ENCODE peak calls at places on chromosomes 12 and 14, in four cellular contexts. B, P, I and X are unnamed samples.

GRCh38 chr14:68181395-68182326 is 362.1 kb downstream of the RAD51B start:
- DNase-seq in P (no peak), B (no peak), I (no peak), X (no peak)

GRCh38 chr14:77148510-77149231 is 7.1 kb upstream of the ZDHHC22 start:
- DNase-seq in I (no peak), B (no peak), P (no peak), X (no peak)

GRCh38 chr12:18074001-18074400 is 16.0 kb downstream of the RERGL start:
- DNase-seq in I (no peak), P (no peak), B (no peak), X (no peak)

GRCh38 chr14:59474172-59474571 is 9.0 kb upstream of the GPR135 start:
- DNase-seq in I (no peak), B (no peak), P (no peak), X (no peak)

GRCh38 chr12:122389677-122390076 is 32.8 kb downstream of the CLIP1 start:
- DNase-seq in P (no peak), B (no peak), I (no peak), X (no peak)

GRCh38 chr14:72961579-72962335 is 35.5 kb downstream of the DCAF4 start:
- DNase-seq in I (no peak), P (no peak), B (peak; percentile 33), X (no peak)

GRCh38 chr12:120851444-120851843 is 52.7 kb downstream of the SPPL3 start:
- DNase-seq in I (peak; percentile 44), B (no peak), P (no peak), X (no peak)

GRCh38 chr14:23034498-23035302 is at the start of gene PSMB5:
- DNase-seq in I (peak; percentile 89), B (peak; percentile 98), P (peak; percentile 88), X (peak; percentile 61)

GRCh38 chr14:31118892-31119291 is 88.7 kb downstream of the HECTD1 start:
- DNase-seq in B (no peak), I (no peak), P (no peak), X (no peak)

GRCh38 chr12:27542628-27543027 is 18.6 kb downstream of the PPFIBP1 start:
- DNase-seq in P (no peak), I (no peak), B (no peak), X (no peak)

GRCh38 chr14:99592933-99593753 is 10.9 kb downstream of the CCDC85C start:
- DNase-seq in I (no peak), B (no peak), P (no peak), X (no peak)

GRCh38 chr12:101297661-101298060 is 17.8 kb downstream of the UTP20 start:
- DNase-seq in B (no peak), I (no peak), P (no peak), X (no peak)

GRCh38 chr12:83826112-83826511 is 1086.5 kb downstream of the SLC6A15 start:
- DNase-seq in B (no peak), P (peak; percentile 73), I (no peak), X (no peak)

GRCh38 chr12:26125451-26126339 is 858 bp upstream of the BHLHE41 start:
- DNase-seq in P (peak; percentile 82), I (peak; percentile 89), B (peak; percentile 81), X (peak; percentile 65)

GRCh38 chr12:76247026-76247688 is 101.1 kb downstream of the BBS10 start:
- DNase-seq in B (no peak), I (peak; percentile 36), P (no peak), X (no peak)

GRCh38 chr12:44053550-44054243 is 217.8 kb downstream of the TMEM117 start:
- DNase-seq in P (no peak), B (no peak), I (no peak), X (no peak)

DNA sequence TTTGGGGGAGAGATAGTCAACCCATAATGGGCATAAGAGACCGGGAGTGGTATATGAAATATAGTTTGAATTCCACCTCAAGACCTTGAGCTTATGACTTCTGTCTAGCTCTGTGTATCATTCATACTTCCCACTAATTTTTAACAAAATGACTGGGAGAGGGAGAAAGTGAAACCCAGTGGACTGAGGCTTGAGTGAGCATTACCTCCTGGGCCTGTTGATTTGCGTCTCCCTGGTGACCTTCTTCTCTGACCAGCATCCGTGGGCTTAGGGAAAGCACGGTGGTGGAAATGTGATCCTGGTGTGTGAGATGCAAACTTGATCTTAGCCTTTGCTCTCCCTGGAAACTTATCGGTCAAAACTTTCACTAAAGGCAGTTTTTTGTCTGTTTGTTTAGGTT is 207.9 kb upstream of the BCL2L14 start:
- DNase-seq in I (no peak), B (no peak), P (no peak), X (no peak)
- H3K4me1 ChIP-seq in I (peaks cover 26% of the 10 kb centered on the region), B (no peaks in the 10 kb centered on the region), P (peaks cover 9% of the 10 kb centered on the region), X (peaks cover 29% of the 10 kb centered on the region)

GRCh38 chr12:49557917-49558215 is 10.1 kb downstream of the MCRS1 start:
- DNase-seq in B (no peak), P (no peak), I (no peak), X (no peak)
- TF ChIP-seq CTCF in B (peak; percentile 46), P (peak; percentile 32), I (no peak), X (no peak)

GRCh38 chr12:128801879-128802391 is 21.8 kb downstream of the SLC15A4 start:
- DNase-seq in I (peak; percentile 56), B (no peak), P (no peak), X (no peak)
- H3K4me1 ChIP-seq in I (peaks cover 76% of the 10 kb centered on the region), B (no peaks in the 10 kb centered on the region), P (no peaks in the 10 kb centered on the region), X (peaks cover 19% of the 10 kb centered on the region)

DNA sequence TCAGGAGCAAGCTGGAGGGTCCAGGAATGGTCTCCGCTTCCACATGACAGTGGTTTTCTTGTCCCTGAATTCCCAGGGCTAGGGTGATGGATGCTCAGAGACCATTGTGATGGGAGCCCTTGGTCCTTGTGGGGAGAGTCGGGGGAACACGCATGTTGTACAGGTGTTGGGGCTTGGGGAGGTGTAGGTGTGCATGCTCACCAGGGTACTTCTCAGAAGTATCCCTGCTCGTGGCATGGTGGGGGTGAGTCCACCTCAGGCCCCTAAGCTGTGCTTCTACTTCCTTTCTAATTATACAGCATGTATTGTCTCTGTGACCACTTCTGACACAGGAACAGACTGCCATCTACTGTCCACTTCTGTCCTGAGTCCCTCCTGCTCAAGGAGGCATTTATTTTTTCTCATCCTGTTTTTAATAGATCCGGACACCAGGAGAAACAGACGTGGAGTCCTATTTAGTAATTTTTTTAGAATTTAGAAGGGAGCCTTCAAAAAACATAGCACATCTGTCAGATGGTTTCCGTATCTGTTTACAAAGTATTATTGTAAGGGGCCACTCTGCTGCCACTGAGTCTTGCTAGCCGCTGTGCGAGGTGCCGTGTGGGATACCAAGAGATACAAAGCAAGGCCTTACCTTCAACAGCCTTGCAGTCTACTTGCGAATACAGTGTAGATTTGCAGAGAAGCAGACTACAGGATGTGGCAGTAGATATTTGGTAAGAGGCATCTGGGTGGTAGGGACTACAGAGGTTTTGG is 10.5 kb downstream of the NTF3 start:
- DNase-seq in P (no peak), B (peak; percentile 24), I (peak; percentile 28), X (peak; percentile 59)
- TF ChIP-seq CTCF in P (peak; percentile 57), B (peak; percentile 43), I (peak; percentile 73), X (peak; percentile 50)

DNA sequence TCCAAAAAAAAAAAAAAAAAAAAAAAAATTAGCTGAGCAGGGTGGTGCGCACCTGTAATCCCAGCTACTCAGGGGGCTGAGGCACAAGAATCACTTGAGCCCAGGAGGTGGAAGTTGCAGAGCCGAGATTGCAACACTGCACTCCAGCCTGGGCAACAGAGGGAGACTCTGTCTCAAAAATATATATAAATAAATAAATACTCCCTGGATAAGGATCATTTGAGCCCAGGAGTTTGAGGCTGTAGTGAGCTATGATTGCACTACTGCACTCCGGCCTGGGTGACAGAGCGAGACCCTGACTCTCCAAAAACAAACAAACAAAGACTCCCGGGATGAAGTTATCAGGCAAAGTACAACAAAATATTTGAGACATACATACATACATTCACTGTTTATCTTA is 3.3 kb upstream of the NAA25 start:
- DNase-seq in B (no peak), P (no peak), I (no peak), X (no peak)
- H3K4me1 ChIP-seq in B (peaks cover 53% of the 10 kb centered on the region), P (peaks cover 2% of the 10 kb centered on the region), I (peaks cover 11% of the 10 kb centered on the region), X (no peaks in the 10 kb centered on the region)

GRCh38 chr12:115898670-115899069 is 378.8 kb downstream of the MED13L start:
- DNase-seq in I (no peak), B (no peak), P (no peak), X (no peak)

GRCh38 chr12:115897718-115898117 is 379.8 kb downstream of the MED13L start:
- DNase-seq in B (no peak), I (no peak), P (no peak), X (no peak)

GRCh38 chr12:115891551-115891950 is 385.9 kb downstream of the MED13L start:
- DNase-seq in B (no peak), I (no peak), P (no peak), X (no peak)

DNA sequence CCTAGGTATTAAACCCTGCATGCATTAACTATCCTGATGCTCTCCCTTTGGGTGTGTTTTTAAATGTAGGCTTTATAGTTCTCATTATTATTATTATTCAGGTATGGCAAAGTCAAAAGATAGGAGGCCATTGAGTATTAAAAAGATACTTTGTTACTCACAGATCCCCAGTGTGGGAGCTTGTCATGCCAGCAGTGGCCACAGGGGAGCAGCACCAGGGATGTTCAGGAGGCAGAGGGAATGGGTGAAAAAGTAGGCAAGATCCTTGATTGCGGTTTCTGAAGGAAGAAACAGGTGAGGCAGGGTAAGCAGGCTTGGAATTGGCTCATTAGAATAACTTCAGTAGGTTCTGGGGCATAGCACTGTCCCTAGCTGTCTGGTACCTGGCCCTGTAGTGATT is 382.2 kb downstream of the MED13L start:
- DNase-seq in I (no peak), B (peak; percentile 55), P (peak; percentile 16), X (no peak)
- TF ChIP-seq CTCF in I (no peak), B (peak; percentile 24), P (peak; percentile 56), X (no peak)